ENCODE peak calls at places on chromosomes 2 and 18, in seven cellular contexts. X is stimulated activated CD4-positive, alpha-beta T cell treated with anti-CD3 and anti-CD28 coated beads, Interleukin-12 subunit alpha, Interleukin-12 subunit beta, amount 100 ng/mL, for 48 hours; Z is activated CD8-positive, alpha-beta memory T cell treated with anti-CD3 and anti-CD28 coated beads, Interleukin-2, amount 10 ng/mL, durations not matched to agents 7 days and 5 days; R is astrocyte of the spinal cord; T is T-helper 9 cell; J is AG04449; D is activated CD4-positive, alpha-beta T cell treated with anti-CD3 and anti-CD28 coated beads, Interleukin-2, amount 50 U/mL, for 48 hours. C is an unnamed sample.

GRCh38 chr2:176642074-176642473 is 372.8 kb downstream of the MTX2 start:
- DNase-seq in X (no peak), Z (no peak), R (peak; percentile 69), T (no peak), J (peak; percentile 87), D (no peak), C (no peak)

GRCh38 chr2:219010162-219010756 is 17.0 kb upstream of the CRYBA2 start:
- DNase-seq in X (no peak), Z (no peak), R (no peak), T (no peak), J (no peak), D (peak; percentile 19), C (no peak)

GRCh38 chr2:99608092-99608491 is 118.3 kb upstream of the REV1 start:
- DNase-seq in X (no peak), Z (no peak), R (peak; percentile 35), T (no peak), J (no peak), D (no peak), C (no peak)

GRCh38 chr2:211503856-211504255 is 947.5 kb downstream of the CPS1 start:
- DNase-seq in X (no peak), Z (no peak), R (no peak), T (no peak), J (no peak), D (no peak), C (no peak)

GRCh38 chr2:154700142-154700541 is 1.6 kb downstream of the KCNJ3 start:
- DNase-seq in X (no peak), Z (no peak), R (no peak), T (no peak), J (no peak), D (no peak), C (no peak)

GRCh38 chr2:8515864-8516533 is 165.9 kb upstream of the ID2 start:
- DNase-seq in X (peak; percentile 9), Z (peak; percentile 60), R (no peak), T (no peak), J (no peak), D (peak; percentile 45), C (no peak)

GRCh38 chr2:164981217-164981990 is 26.1 kb upstream of the SLC38A11 start:
- DNase-seq in X (no peak), Z (no peak), R (peak; percentile 53), T (no peak), J (no peak), D (no peak), C (peak; percentile 63)

GRCh38 chr2:222423632-222424280 is 587 bp upstream of the SGPP2 start:
- DNase-seq in X (peak; percentile 33), Z (no peak), R (no peak), T (peak; percentile 18), J (no peak), D (peak; percentile 77), C (no peak)

GRCh38 chr18:46343940-46344372 is 239.8 kb downstream of the HAUS1 start:
- DNase-seq in X (peak; percentile 28), Z (peak; percentile 76), R (no peak), T (peak; percentile 28), J (no peak), D (peak; percentile 55), C (no peak)

GRCh38 chr18:59575995-59576394 is 121.2 kb downstream of the CCBE1 start:
- DNase-seq in X (no peak), Z (no peak), R (no peak), T (no peak), J (no peak), D (no peak), C (no peak)